ENCODE peak calls at places on chromosomes 3 and 15, in six cellular contexts. One of them, this sample, is unnamed.

GRCh38 chr15:64611085-64611484 is 150.7 kb downstream of the ZNF609 start:
- DNase-seq in ovary: no peak
- DNase-seq in activated T-helper 9 cell treated with anti-CD3 and anti-CD28 coated beads, Interleukin-2, amount 50 U/mL, for 16 hours: no peak
- DNase-seq in A172: no peak
- DNase-seq in brain microvascular endothelial cell: no peak
- DNase-seq in keratinocyte: no peak
- DNase-seq in this sample: no peak

GRCh38 chr3:195001961-195002861 is 268.7 kb downstream of the XXYLT1 start:
- DNase-seq in ovary: no peak
- DNase-seq in activated T-helper 9 cell treated with anti-CD3 and anti-CD28 coated beads, Interleukin-2, amount 50 U/mL, for 16 hours: no peak
- DNase-seq in A172: peak
- DNase-seq in brain microvascular endothelial cell: peak
- DNase-seq in keratinocyte: peak
- DNase-seq in this sample: peak

GRCh38 chr3:177336841-177337430 is 139.7 kb upstream of the TBL1XR1 start:
- DNase-seq in ovary: no peak
- DNase-seq in activated T-helper 9 cell treated with anti-CD3 and anti-CD28 coated beads, Interleukin-2, amount 50 U/mL, for 16 hours: no peak
- DNase-seq in A172: no peak
- DNase-seq in brain microvascular endothelial cell: peak
- DNase-seq in keratinocyte: no peak
- DNase-seq in this sample: no peak

GRCh38 chr3:105387122-105387751 is 20.5 kb downstream of the ALCAM start:
- DNase-seq in ovary: no peak
- DNase-seq in activated T-helper 9 cell treated with anti-CD3 and anti-CD28 coated beads, Interleukin-2, amount 50 U/mL, for 16 hours: no peak
- DNase-seq in A172: no peak
- DNase-seq in brain microvascular endothelial cell: no peak
- DNase-seq in keratinocyte: no peak
- DNase-seq in this sample: no peak

GRCh38 chr3:157131861-157132260 is 28.1 kb downstream of the CCNL1 start:
- DNase-seq in ovary: no peak
- DNase-seq in activated T-helper 9 cell treated with anti-CD3 and anti-CD28 coated beads, Interleukin-2, amount 50 U/mL, for 16 hours: no peak
- DNase-seq in A172: peak
- DNase-seq in brain microvascular endothelial cell: no peak
- DNase-seq in keratinocyte: no peak
- DNase-seq in this sample: no peak

GRCh38 chr3:177597325-177598109 is 400.2 kb upstream of the TBL1XR1 start:
- DNase-seq in ovary: peak
- DNase-seq in activated T-helper 9 cell treated with anti-CD3 and anti-CD28 coated beads, Interleukin-2, amount 50 U/mL, for 16 hours: no peak
- DNase-seq in A172: peak
- DNase-seq in brain microvascular endothelial cell: peak
- DNase-seq in keratinocyte: no peak
- DNase-seq in this sample: no peak

GRCh38 chr3:156643729-156644389 is 30.5 kb upstream of the TIPARP start:
- DNase-seq in ovary: no peak
- DNase-seq in activated T-helper 9 cell treated with anti-CD3 and anti-CD28 coated beads, Interleukin-2, amount 50 U/mL, for 16 hours: peak
- DNase-seq in A172: no peak
- DNase-seq in brain microvascular endothelial cell: peak
- DNase-seq in keratinocyte: no peak
- DNase-seq in this sample: no peak

GRCh38 chr3:117285721-117286120 is 576.1 kb downstream of the TUSC7 start:
- DNase-seq in ovary: no peak
- DNase-seq in activated T-helper 9 cell treated with anti-CD3 and anti-CD28 coated beads, Interleukin-2, amount 50 U/mL, for 16 hours: no peak
- DNase-seq in A172: no peak
- DNase-seq in brain microvascular endothelial cell: no peak
- DNase-seq in keratinocyte: no peak
- DNase-seq in this sample: no peak

GRCh38 chr3:151440940-151441339 is 19.9 kb downstream of the IGSF10 start:
- DNase-seq in ovary: no peak
- DNase-seq in activated T-helper 9 cell treated with anti-CD3 and anti-CD28 coated beads, Interleukin-2, amount 50 U/mL, for 16 hours: no peak
- DNase-seq in A172: no peak
- DNase-seq in brain microvascular endothelial cell: no peak
- DNase-seq in keratinocyte: no peak
- DNase-seq in this sample: no peak

GRCh38 chr3:140636452-140637138 is 41.3 kb upstream of the TRIM42 start:
- DNase-seq in ovary: peak
- DNase-seq in activated T-helper 9 cell treated with anti-CD3 and anti-CD28 coated beads, Interleukin-2, amount 50 U/mL, for 16 hours: no peak
- DNase-seq in A172: peak
- DNase-seq in brain microvascular endothelial cell: no peak
- DNase-seq in keratinocyte: no peak
- DNase-seq in this sample: peak

GRCh38 chr3:127684871-127685707 is 12.3 kb downstream of the ABTB1 start:
- DNase-seq in ovary: no peak
- DNase-seq in activated T-helper 9 cell treated with anti-CD3 and anti-CD28 coated beads, Interleukin-2, amount 50 U/mL, for 16 hours: no peak
- DNase-seq in A172: no peak
- DNase-seq in brain microvascular endothelial cell: no peak
- DNase-seq in keratinocyte: no peak
- DNase-seq in this sample: no peak

GRCh38 chr15:60594071-60594470 is 115.1 kb upstream of the ICE2 start:
- DNase-seq in ovary: no peak
- DNase-seq in activated T-helper 9 cell treated with anti-CD3 and anti-CD28 coated beads, Interleukin-2, amount 50 U/mL, for 16 hours: no peak
- DNase-seq in A172: no peak
- DNase-seq in brain microvascular endothelial cell: no peak
- DNase-seq in keratinocyte: no peak
- DNase-seq in this sample: no peak

GRCh38 chr3:141328286-141329166 is 39.8 kb upstream of the ZBTB38 start:
- DNase-seq in ovary: no peak
- DNase-seq in activated T-helper 9 cell treated with anti-CD3 and anti-CD28 coated beads, Interleukin-2, amount 50 U/mL, for 16 hours: no peak
- DNase-seq in A172: no peak
- DNase-seq in brain microvascular endothelial cell: no peak
- DNase-seq in keratinocyte: no peak
- DNase-seq in this sample: no peak

GRCh38 chr3:96027718-96028117 is 786.7 kb upstream of the EPHA6 start:
- DNase-seq in ovary: no peak
- DNase-seq in activated T-helper 9 cell treated with anti-CD3 and anti-CD28 coated beads, Interleukin-2, amount 50 U/mL, for 16 hours: no peak
- DNase-seq in A172: no peak
- DNase-seq in brain microvascular endothelial cell: no peak
- DNase-seq in keratinocyte: no peak
- DNase-seq in this sample: no peak

GRCh38 chr3:94118390-94118789 is 55.5 kb downstream of the NSUN3 start:
- DNase-seq in ovary: no peak
- DNase-seq in activated T-helper 9 cell treated with anti-CD3 and anti-CD28 coated beads, Interleukin-2, amount 50 U/mL, for 16 hours: no peak
- DNase-seq in A172: no peak
- DNase-seq in brain microvascular endothelial cell: no peak
- DNase-seq in keratinocyte: no peak
- DNase-seq in this sample: no peak

GRCh38 chr3:146091397-146091796 is 69.6 kb downstream of the PLOD2 start:
- DNase-seq in ovary: no peak
- DNase-seq in activated T-helper 9 cell treated with anti-CD3 and anti-CD28 coated beads, Interleukin-2, amount 50 U/mL, for 16 hours: no peak
- DNase-seq in A172: no peak
- DNase-seq in brain microvascular endothelial cell: no peak
- DNase-seq in keratinocyte: no peak
- DNase-seq in this sample: no peak

GRCh38 chr3:39028466-39028865 is 23.3 kb downstream of the SCN11A start:
- DNase-seq in ovary: no peak
- DNase-seq in activated T-helper 9 cell treated with anti-CD3 and anti-CD28 coated beads, Interleukin-2, amount 50 U/mL, for 16 hours: no peak
- DNase-seq in A172: no peak
- DNase-seq in brain microvascular endothelial cell: no peak
- DNase-seq in keratinocyte: no peak
- DNase-seq in this sample: no peak

GRCh38 chr15:80640546-80641121 is 54.5 kb upstream of the ABHD17C start:
- DNase-seq in ovary: no peak
- DNase-seq in activated T-helper 9 cell treated with anti-CD3 and anti-CD28 coated beads, Interleukin-2, amount 50 U/mL, for 16 hours: no peak
- DNase-seq in A172: no peak
- DNase-seq in brain microvascular endothelial cell: no peak
- DNase-seq in keratinocyte: no peak
- DNase-seq in this sample: no peak

GRCh38 chr3:150344079-150344478 is 64.0 kb upstream of the TSC22D2 start:
- DNase-seq in ovary: no peak
- DNase-seq in activated T-helper 9 cell treated with anti-CD3 and anti-CD28 coated beads, Interleukin-2, amount 50 U/mL, for 16 hours: no peak
- DNase-seq in A172: no peak
- DNase-seq in brain microvascular endothelial cell: no peak
- DNase-seq in keratinocyte: no peak
- DNase-seq in this sample: no peak

GRCh38 chr15:66591322-66591862 is 25.6 kb upstream of the LCTL start:
- DNase-seq in ovary: no peak
- DNase-seq in activated T-helper 9 cell treated with anti-CD3 and anti-CD28 coated beads, Interleukin-2, amount 50 U/mL, for 16 hours: no peak
- DNase-seq in A172: no peak
- DNase-seq in brain microvascular endothelial cell: no peak
- DNase-seq in keratinocyte: no peak
- DNase-seq in this sample: no peak

GRCh38 chr3:192445768-192446644 is 281.3 kb downstream of the FGF12 start:
- DNase-seq in ovary: no peak
- DNase-seq in activated T-helper 9 cell treated with anti-CD3 and anti-CD28 coated beads, Interleukin-2, amount 50 U/mL, for 16 hours: no peak
- DNase-seq in A172: peak
- DNase-seq in brain microvascular endothelial cell: no peak
- DNase-seq in keratinocyte: no peak
- DNase-seq in this sample: peak

GRCh38 chr3:184733181-184733580 is 21.3 kb upstream of the MAGEF1 start:
- DNase-seq in ovary: peak
- DNase-seq in activated T-helper 9 cell treated with anti-CD3 and anti-CD28 coated beads, Interleukin-2, amount 50 U/mL, for 16 hours: no peak
- DNase-seq in A172: no peak
- DNase-seq in brain microvascular endothelial cell: no peak
- DNase-seq in keratinocyte: peak
- DNase-seq in this sample: no peak

GRCh38 chr3:170469151-170470062 is 50.7 kb downstream of the CLDN11 start:
- DNase-seq in ovary: peak
- DNase-seq in activated T-helper 9 cell treated with anti-CD3 and anti-CD28 coated beads, Interleukin-2, amount 50 U/mL, for 16 hours: no peak
- DNase-seq in A172: peak
- DNase-seq in brain microvascular endothelial cell: no peak
- DNase-seq in keratinocyte: no peak
- DNase-seq in this sample: no peak

GRCh38 chr3:42486814-42487569 is 15.5 kb upstream of the VIPR1 start:
- DNase-seq in ovary: no peak
- DNase-seq in activated T-helper 9 cell treated with anti-CD3 and anti-CD28 coated beads, Interleukin-2, amount 50 U/mL, for 16 hours: no peak
- DNase-seq in A172: no peak
- DNase-seq in brain microvascular endothelial cell: no peak
- DNase-seq in keratinocyte: no peak
- DNase-seq in this sample: no peak

GRCh38 chr3:46882377-46883015 is 5.0 kb downstream of the PTH1R start:
- DNase-seq in ovary: peak
- DNase-seq in activated T-helper 9 cell treated with anti-CD3 and anti-CD28 coated beads, Interleukin-2, amount 50 U/mL, for 16 hours: no peak
- DNase-seq in A172: no peak
- DNase-seq in brain microvascular endothelial cell: no peak
- DNase-seq in keratinocyte: no peak
- DNase-seq in this sample: peak

GRCh38 chr3:14623569-14624051 is 28.0 kb upstream of the CCDC174 start:
- DNase-seq in ovary: no peak
- DNase-seq in activated T-helper 9 cell treated with anti-CD3 and anti-CD28 coated beads, Interleukin-2, amount 50 U/mL, for 16 hours: no peak
- DNase-seq in A172: no peak
- DNase-seq in brain microvascular endothelial cell: no peak
- DNase-seq in keratinocyte: no peak
- DNase-seq in this sample: no peak

GRCh38 chr15:50487287-50487686 is 59.2 kb downstream of the USP50 start:
- DNase-seq in ovary: no peak
- DNase-seq in activated T-helper 9 cell treated with anti-CD3 and anti-CD28 coated beads, Interleukin-2, amount 50 U/mL, for 16 hours: no peak
- DNase-seq in A172: no peak
- DNase-seq in brain microvascular endothelial cell: no peak
- DNase-seq in keratinocyte: no peak
- DNase-seq in this sample: no peak

GRCh38 chr15:45425135-45425534 is 46.8 kb upstream of the GATM start:
- DNase-seq in ovary: no peak
- DNase-seq in activated T-helper 9 cell treated with anti-CD3 and anti-CD28 coated beads, Interleukin-2, amount 50 U/mL, for 16 hours: no peak
- DNase-seq in A172: peak
- DNase-seq in brain microvascular endothelial cell: no peak
- DNase-seq in keratinocyte: no peak
- DNase-seq in this sample: no peak

GRCh38 chr15:69491051-69491505 is 38.5 kb downstream of the RPLP1 start:
- DNase-seq in ovary: no peak
- DNase-seq in activated T-helper 9 cell treated with anti-CD3 and anti-CD28 coated beads, Interleukin-2, amount 50 U/mL, for 16 hours: no peak
- DNase-seq in A172: no peak
- DNase-seq in brain microvascular endothelial cell: no peak
- DNase-seq in keratinocyte: no peak
- DNase-seq in this sample: no peak

GRCh38 chr3:184395320-184395660 is 15.4 kb downstream of the CHRD start:
- DNase-seq in ovary: no peak
- DNase-seq in activated T-helper 9 cell treated with anti-CD3 and anti-CD28 coated beads, Interleukin-2, amount 50 U/mL, for 16 hours: no peak
- DNase-seq in A172: no peak
- DNase-seq in brain microvascular endothelial cell: no peak
- DNase-seq in keratinocyte: no peak
- DNase-seq in this sample: no peak

GRCh38 chr15:55661431-55661830 is 73.3 kb upstream of the PYGO1 start:
- DNase-seq in ovary: no peak
- DNase-seq in activated T-helper 9 cell treated with anti-CD3 and anti-CD28 coated beads, Interleukin-2, amount 50 U/mL, for 16 hours: no peak
- DNase-seq in A172: peak
- DNase-seq in brain microvascular endothelial cell: peak
- DNase-seq in keratinocyte: no peak
- DNase-seq in this sample: peak

GRCh38 chr15:59570364-59570763 is 41.2 kb upstream of the GCNT3 start:
- DNase-seq in ovary: no peak
- DNase-seq in activated T-helper 9 cell treated with anti-CD3 and anti-CD28 coated beads, Interleukin-2, amount 50 U/mL, for 16 hours: no peak
- DNase-seq in A172: no peak
- DNase-seq in brain microvascular endothelial cell: no peak
- DNase-seq in keratinocyte: no peak
- DNase-seq in this sample: no peak

GRCh38 chr15:91021516-91022074 is 799 bp downstream of the VPS33B start:
- DNase-seq in ovary: no peak
- DNase-seq in activated T-helper 9 cell treated with anti-CD3 and anti-CD28 coated beads, Interleukin-2, amount 50 U/mL, for 16 hours: no peak
- DNase-seq in A172: peak
- DNase-seq in brain microvascular endothelial cell: peak
- DNase-seq in keratinocyte: peak
- DNase-seq in this sample: no peak

GRCh38 chr3:57890874-57891273 is 117.3 kb upstream of the FLNB start:
- DNase-seq in ovary: no peak
- DNase-seq in activated T-helper 9 cell treated with anti-CD3 and anti-CD28 coated beads, Interleukin-2, amount 50 U/mL, for 16 hours: no peak
- DNase-seq in A172: no peak
- DNase-seq in brain microvascular endothelial cell: no peak
- DNase-seq in keratinocyte: no peak
- DNase-seq in this sample: no peak

GRCh38 chr3:28575100-28575747 is 226.6 kb upstream of the AZI2 start:
- DNase-seq in ovary: peak
- DNase-seq in activated T-helper 9 cell treated with anti-CD3 and anti-CD28 coated beads, Interleukin-2, amount 50 U/mL, for 16 hours: no peak
- DNase-seq in A172: no peak
- DNase-seq in brain microvascular endothelial cell: no peak
- DNase-seq in keratinocyte: no peak
- DNase-seq in this sample: peak

GRCh38 chr3:196868297-196868661 is 559 bp downstream of the SENP5 start:
- DNase-seq in ovary: no peak
- DNase-seq in activated T-helper 9 cell treated with anti-CD3 and anti-CD28 coated beads, Interleukin-2, amount 50 U/mL, for 16 hours: no peak
- DNase-seq in A172: peak
- DNase-seq in brain microvascular endothelial cell: peak
- DNase-seq in keratinocyte: no peak
- DNase-seq in this sample: peak